ENCODE peak calls at places on chromosomes 7 and 10, in nine cellular contexts. One of them, this sample, is unnamed.

GRCh38 chr7:105268056-105268455 is 120.7 kb downstream of the SRPK2 start:
- DNase-seq in iPS-NIHi11: no peak
- DNase-seq in dermis microvascular lymphatic vessel endothelial cell: no peak
- DNase-seq in psoas muscle: no peak
- DNase-seq in GDM1: no peak
- DNase-seq in NCI-H510A treated with DMSO at 0.1 percent for 48 hours: no peak
- DNase-seq in dorsolateral prefrontal cortex: no peak
- DNase-seq in left colon: no peak
- DNase-seq in C1 segment of cervical spinal cord: no peak
- DNase-seq in this sample: no peak

GRCh38 chr10:16832351-16833080 is 15.3 kb upstream of the RSU1 start:
- DNase-seq in GDM1: no peak
- DNase-seq in C1 segment of cervical spinal cord: no peak
- DNase-seq in left colon: peak
- DNase-seq in psoas muscle: no peak
- DNase-seq in NCI-H510A treated with DMSO at 0.1 percent for 48 hours: no peak
- DNase-seq in iPS-NIHi11: no peak
- DNase-seq in dorsolateral prefrontal cortex: no peak
- DNase-seq in dermis microvascular lymphatic vessel endothelial cell: peak
- DNase-seq in this sample: peak

GRCh38 chr10:26640391-26640790 is 57.1 kb upstream of the PDSS1 start:
- DNase-seq in psoas muscle: no peak
- DNase-seq in NCI-H510A treated with DMSO at 0.1 percent for 48 hours: no peak
- DNase-seq in dermis microvascular lymphatic vessel endothelial cell: no peak
- DNase-seq in C1 segment of cervical spinal cord: no peak
- DNase-seq in dorsolateral prefrontal cortex: no peak
- DNase-seq in iPS-NIHi11: no peak
- DNase-seq in GDM1: no peak
- DNase-seq in left colon: no peak
- DNase-seq in this sample: no peak

GRCh38 chr10:24707445-24707844 is 16.2 kb downstream of the ARHGAP21 start:
- DNase-seq in psoas muscle: no peak
- DNase-seq in dermis microvascular lymphatic vessel endothelial cell: no peak
- DNase-seq in C1 segment of cervical spinal cord: no peak
- DNase-seq in left colon: no peak
- DNase-seq in NCI-H510A treated with DMSO at 0.1 percent for 48 hours: no peak
- DNase-seq in GDM1: no peak
- DNase-seq in dorsolateral prefrontal cortex: no peak
- DNase-seq in iPS-NIHi11: no peak
- DNase-seq in this sample: no peak

GRCh38 chr10:13893926-13894325 is 307.2 kb downstream of the PRPF18 start:
- DNase-seq in dorsolateral prefrontal cortex: no peak
- DNase-seq in psoas muscle: no peak
- DNase-seq in left colon: no peak
- DNase-seq in C1 segment of cervical spinal cord: no peak
- DNase-seq in NCI-H510A treated with DMSO at 0.1 percent for 48 hours: no peak
- DNase-seq in iPS-NIHi11: no peak
- DNase-seq in dermis microvascular lymphatic vessel endothelial cell: no peak
- DNase-seq in GDM1: no peak
- DNase-seq in this sample: no peak

GRCh38 chr10:49408437-49409306 is 12.8 kb upstream of the DRGX start:
- DNase-seq in psoas muscle: no peak
- DNase-seq in GDM1: no peak
- DNase-seq in dermis microvascular lymphatic vessel endothelial cell: no peak
- DNase-seq in iPS-NIHi11: peak
- DNase-seq in dorsolateral prefrontal cortex: no peak
- DNase-seq in left colon: no peak
- DNase-seq in NCI-H510A treated with DMSO at 0.1 percent for 48 hours: no peak
- DNase-seq in C1 segment of cervical spinal cord: no peak
- DNase-seq in this sample: no peak

GRCh38 chr7:50664461-50664922 is 99.3 kb upstream of the DDC start:
- DNase-seq in dermis microvascular lymphatic vessel endothelial cell: no peak
- DNase-seq in psoas muscle: peak
- DNase-seq in left colon: no peak
- DNase-seq in NCI-H510A treated with DMSO at 0.1 percent for 48 hours: no peak
- DNase-seq in C1 segment of cervical spinal cord: no peak
- DNase-seq in GDM1: no peak
- DNase-seq in dorsolateral prefrontal cortex: no peak
- DNase-seq in iPS-NIHi11: no peak
- DNase-seq in this sample: no peak

GRCh38 chr10:32005050-32005449 is 51.2 kb downstream of the KIF5B start:
- DNase-seq in GDM1: peak
- DNase-seq in dorsolateral prefrontal cortex: no peak
- DNase-seq in left colon: no peak
- DNase-seq in C1 segment of cervical spinal cord: no peak
- DNase-seq in iPS-NIHi11: peak
- DNase-seq in NCI-H510A treated with DMSO at 0.1 percent for 48 hours: peak
- DNase-seq in dermis microvascular lymphatic vessel endothelial cell: peak
- DNase-seq in psoas muscle: no peak
- DNase-seq in this sample: no peak

GRCh38 chr7:90816511-90817142 is 220.5 kb downstream of the CDK14 start:
- DNase-seq in dermis microvascular lymphatic vessel endothelial cell: no peak
- DNase-seq in dorsolateral prefrontal cortex: no peak
- DNase-seq in psoas muscle: no peak
- DNase-seq in left colon: no peak
- DNase-seq in GDM1: no peak
- DNase-seq in NCI-H510A treated with DMSO at 0.1 percent for 48 hours: no peak
- DNase-seq in iPS-NIHi11: no peak
- DNase-seq in C1 segment of cervical spinal cord: no peak
- DNase-seq in this sample: peak